ENCODE peak calls at places on chromosomes 11 and 22, in four cellular contexts. T, R, H and X are unnamed samples.

GRCh38 chr22:37896181-37896592 is 9.9 kb upstream of the MICALL1 start:
- DNase-seq in H (peak; percentile 83), R (no peak), T (no peak), X (no peak)

GRCh38 chr11:87038235-87038960 is 664 bp downstream of the TMEM135 start:
- DNase-seq in T (no peak), H (no peak), R (no peak), X (peak; percentile 77)

GRCh38 chr11:47908198-47908597 is 60.0 kb upstream of the NUP160 start:
- DNase-seq in T (no peak), H (no peak), R (no peak), X (no peak)

GRCh38 chr11:33021937-33022336 is 6.3 kb downstream of the DEPDC7 start:
- DNase-seq in H (no peak), T (no peak), R (no peak), X (no peak)

GRCh38 chr22:39603345-39603744 is 32.8 kb downstream of the CACNA1I start:
- DNase-seq in H (no peak), R (no peak), T (no peak), X (no peak)

GRCh38 chr11:127531167-127531566 is 530.6 kb upstream of the KIRREL3 start:
- DNase-seq in R (no peak), H (no peak), T (no peak), X (no peak)

GRCh38 chr11:134519788-134520187 is 107.7 kb upstream of the B3GAT1 start:
- DNase-seq in T (no peak), R (no peak), H (no peak), X (no peak)

GRCh38 chr11:12189543-12190235 is 79.3 kb downstream of the MICAL2 start:
- DNase-seq in H (no peak), R (no peak), T (no peak), X (no peak)

GRCh38 chr11:57320067-57320718 is 4.6 kb downstream of the TNKS1BP1 start:
- DNase-seq in H (no peak), R (no peak), T (no peak), X (no peak)
- H3K4me3 ChIP-seq in H (no peak overlapping the region), R (no peak overlapping the region), T (no peak overlapping the region), X (no peak overlapping the region)

GRCh38 chr11:122114976-122115375 is 1.0 kb downstream of the BLID start:
- DNase-seq in H (no peak), R (no peak), T (no peak), X (no peak)
- H3K9ac ChIP-seq in H (no peak overlapping the region), R (no peak overlapping the region), T (no peak overlapping the region), X (no peak overlapping the region)

GRCh38 chr22:18060646-18061620 is 16.9 kb upstream of the PEX26 start:
- DNase-seq in R (no peak), T (no peak), H (no peak), X (peak; percentile 12)

GRCh38 chr22:18063311-18063710 is 14.5 kb upstream of the PEX26 start:
- DNase-seq in H (no peak), T (no peak), R (no peak), X (no peak)

GRCh38 chr22:18059991-18060390 is 17.8 kb upstream of the PEX26 start:
- DNase-seq in T (no peak), H (no peak), R (no peak), X (peak; percentile 33)

GRCh38 chr22:18064636-18065035 is 13.2 kb upstream of the PEX26 start:
- DNase-seq in T (no peak), H (no peak), R (no peak), X (peak; percentile 43)

GRCh38 chr22:18062421-18062820 is 15.4 kb upstream of the PEX26 start:
- DNase-seq in R (no peak), H (no peak), T (no peak), X (no peak)
- H3K4me1 ChIP-seq in R (no peaks in the 10 kb centered on the region), H (peaks cover 24% of the 10 kb centered on the region), T (peaks cover 5% of the 10 kb centered on the region), X (peaks cover 47% of the 10 kb centered on the region)

GRCh38 chr22:46081831-46082210 is 68.5 kb upstream of the PPARA start:
- DNase-seq in H (no peak), R (no peak), T (no peak), X (no peak)
- H3K4me3 ChIP-seq in H (no peak overlapping the region), R (peak overlapping the region; percentile 64), T (no peak overlapping the region), X (no peak overlapping the region)

DNA sequence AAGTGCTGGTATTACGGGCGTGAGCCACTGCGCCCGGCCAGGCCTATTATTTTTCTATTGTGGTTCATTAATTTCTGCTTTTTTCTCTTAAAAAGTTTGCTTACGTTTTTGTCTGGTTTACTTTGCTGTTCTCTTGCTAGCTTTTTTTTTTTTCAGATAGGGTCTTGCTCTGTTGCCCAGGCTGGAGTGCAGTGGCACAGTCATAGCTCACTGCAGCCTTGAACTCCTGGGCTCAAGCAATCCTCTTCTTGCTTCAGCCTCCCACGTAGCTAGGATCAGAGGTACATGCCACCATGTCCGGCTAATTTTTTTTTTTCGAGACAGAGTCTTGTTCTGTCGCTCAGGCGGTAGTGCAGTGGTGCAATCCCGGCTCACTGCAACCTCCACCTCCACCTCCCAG is 18.7 kb downstream of the F2 start:
- DNase-seq in H (no peak), T (no peak), R (no peak), X (no peak)
- H3K9ac ChIP-seq in H (no peak overlapping the region), T (no peak overlapping the region), R (no peak overlapping the region), X (no peak overlapping the region)

GRCh38 chr22:23818541-23818940 is 20.3 kb downstream of the DERL3 start:
- DNase-seq in T (no peak), R (no peak), H (no peak), X (peak; percentile 76)
- H3K4me1 ChIP-seq in T (no peaks in the 10 kb centered on the region), R (no peaks in the 10 kb centered on the region), H (no peaks in the 10 kb centered on the region), X (peaks cover 63% of the 10 kb centered on the region)